ENCODE peak calls at places on chromosome 21, in nine cellular contexts. One of them, this sample, is unnamed. For H3K4me1, the result is how much of the 10 kb centered on the place peaks cover.

GRCh38 chr21:33162436-33162921 is 67.3 kb upstream of the IFNAR2 start:
- DNase-seq in sigmoid colon: no peak
- DNase-seq in OCI-LY7: no peak
- DNase-seq in stomach: no peak
- DNase-seq in A549: no peak
- DNase-seq in HCT116: no peak
- DNase-seq in cardiac muscle cell: no peak
- DNase-seq in heart right ventricle: no peak
- DNase-seq in SJSA1: no peak
- DNase-seq in this sample: no peak

GRCh38 chr21:17428484-17428869 is 84.4 kb upstream of the CXADR start:
- DNase-seq in sigmoid colon: no peak
- DNase-seq in OCI-LY7: peak
- DNase-seq in stomach: no peak
- DNase-seq in A549: no peak
- DNase-seq in HCT116: no peak
- DNase-seq in cardiac muscle cell: no peak
- DNase-seq in heart right ventricle: no peak
- DNase-seq in SJSA1: no peak
- DNase-seq in this sample: no peak

GRCh38 chr21:27164208-27165172 is 197.6 kb upstream of the ADAMTS5 start:
- DNase-seq in sigmoid colon: no peak
- DNase-seq in OCI-LY7: no peak
- DNase-seq in stomach: no peak
- DNase-seq in A549: no peak
- DNase-seq in HCT116: no peak
- DNase-seq in cardiac muscle cell: no peak
- DNase-seq in heart right ventricle: no peak
- DNase-seq in SJSA1: no peak
- DNase-seq in this sample: no peak

GRCh38 chr21:14056771-14057191 is 154.0 kb downstream of the LIPI start:
- DNase-seq in sigmoid colon: peak
- DNase-seq in OCI-LY7: no peak
- DNase-seq in stomach: no peak
- DNase-seq in A549: no peak
- DNase-seq in HCT116: no peak
- DNase-seq in cardiac muscle cell: no peak
- DNase-seq in heart right ventricle: peak
- DNase-seq in SJSA1: peak
- DNase-seq in this sample: no peak

GRCh38 chr21:32321480-32321879 is 22.8 kb downstream of the MRAP start:
- DNase-seq in sigmoid colon: no peak
- DNase-seq in OCI-LY7: no peak
- DNase-seq in stomach: no peak
- DNase-seq in A549: no peak
- DNase-seq in HCT116: no peak
- DNase-seq in cardiac muscle cell: no peak
- DNase-seq in heart right ventricle: no peak
- DNase-seq in SJSA1: no peak
- DNase-seq in this sample: no peak

GRCh38 chr21:42309753-42310213 is 5.4 kb downstream of the TFF3 start:
- DNase-seq in sigmoid colon: peak
- DNase-seq in OCI-LY7: peak
- DNase-seq in stomach: peak
- DNase-seq in A549: peak
- DNase-seq in HCT116: peak
- DNase-seq in cardiac muscle cell: peak
- DNase-seq in heart right ventricle: peak
- DNase-seq in SJSA1: no peak
- DNase-seq in this sample: peak

GRCh38 chr21:23014021-23014420 is 2015.8 kb downstream of the NCAM2 start:
- DNase-seq in sigmoid colon: no peak
- DNase-seq in OCI-LY7: no peak
- DNase-seq in stomach: no peak
- DNase-seq in A549: no peak
- DNase-seq in HCT116: no peak
- DNase-seq in cardiac muscle cell: no peak
- DNase-seq in heart right ventricle: no peak
- DNase-seq in SJSA1: no peak
- DNase-seq in this sample: no peak

GRCh38 chr21:40841524-40842196 is 5.3 kb downstream of the DSCAM start:
- DNase-seq in sigmoid colon: no peak
- DNase-seq in OCI-LY7: no peak
- DNase-seq in stomach: peak
- DNase-seq in A549: peak
- DNase-seq in HCT116: no peak
- DNase-seq in cardiac muscle cell: peak
- DNase-seq in heart right ventricle: peak
- DNase-seq in SJSA1: no peak
- DNase-seq in this sample: peak

GRCh38 chr21:14646893-14647292 is 100.8 kb upstream of the SAMSN1 start:
- DNase-seq in sigmoid colon: no peak
- DNase-seq in OCI-LY7: no peak
- DNase-seq in stomach: no peak
- DNase-seq in A549: no peak
- DNase-seq in HCT116: no peak
- DNase-seq in cardiac muscle cell: no peak
- DNase-seq in heart right ventricle: no peak
- DNase-seq in SJSA1: no peak
- DNase-seq in this sample: no peak

DNA sequence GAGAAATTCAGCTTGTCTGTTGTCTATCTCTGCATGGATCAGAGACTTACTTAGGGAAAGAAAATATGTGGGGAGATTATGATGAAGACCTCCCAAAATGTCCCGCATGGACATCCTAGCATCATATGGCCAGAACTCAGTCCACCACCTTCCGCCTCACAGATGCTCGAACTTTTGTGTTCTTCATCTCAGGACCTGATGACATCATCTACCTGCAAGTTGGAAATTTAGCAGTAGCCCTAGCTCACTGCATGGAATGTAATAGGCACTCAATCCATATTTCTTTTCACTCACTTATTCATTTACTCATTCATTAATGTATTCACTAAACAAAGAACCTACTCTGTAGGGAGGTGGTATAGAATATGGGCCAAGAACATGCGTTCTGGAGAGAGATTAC is 96.8 kb downstream of the CLIC6 start:
- DNase-seq in sigmoid colon: no peak
- DNase-seq in OCI-LY7: no peak
- DNase-seq in stomach: no peak
- DNase-seq in A549: no peak
- DNase-seq in HCT116: no peak
- DNase-seq in cardiac muscle cell: no peak
- DNase-seq in heart right ventricle: no peak
- DNase-seq in SJSA1: no peak
- DNase-seq in this sample: no peak
- H3K27ac ChIP-seq in sigmoid colon: no peak
- H3K27ac ChIP-seq in OCI-LY7: no peak
- H3K27ac ChIP-seq in stomach: no peak
- H3K27ac ChIP-seq in A549: no peak
- H3K27ac ChIP-seq in HCT116: no peak
- H3K27ac ChIP-seq in cardiac muscle cell: no peak
- H3K27ac ChIP-seq in heart right ventricle: no peak
- H3K27ac ChIP-seq in SJSA1: no peak
- H3K27ac ChIP-seq in this sample: no peak

DNA sequence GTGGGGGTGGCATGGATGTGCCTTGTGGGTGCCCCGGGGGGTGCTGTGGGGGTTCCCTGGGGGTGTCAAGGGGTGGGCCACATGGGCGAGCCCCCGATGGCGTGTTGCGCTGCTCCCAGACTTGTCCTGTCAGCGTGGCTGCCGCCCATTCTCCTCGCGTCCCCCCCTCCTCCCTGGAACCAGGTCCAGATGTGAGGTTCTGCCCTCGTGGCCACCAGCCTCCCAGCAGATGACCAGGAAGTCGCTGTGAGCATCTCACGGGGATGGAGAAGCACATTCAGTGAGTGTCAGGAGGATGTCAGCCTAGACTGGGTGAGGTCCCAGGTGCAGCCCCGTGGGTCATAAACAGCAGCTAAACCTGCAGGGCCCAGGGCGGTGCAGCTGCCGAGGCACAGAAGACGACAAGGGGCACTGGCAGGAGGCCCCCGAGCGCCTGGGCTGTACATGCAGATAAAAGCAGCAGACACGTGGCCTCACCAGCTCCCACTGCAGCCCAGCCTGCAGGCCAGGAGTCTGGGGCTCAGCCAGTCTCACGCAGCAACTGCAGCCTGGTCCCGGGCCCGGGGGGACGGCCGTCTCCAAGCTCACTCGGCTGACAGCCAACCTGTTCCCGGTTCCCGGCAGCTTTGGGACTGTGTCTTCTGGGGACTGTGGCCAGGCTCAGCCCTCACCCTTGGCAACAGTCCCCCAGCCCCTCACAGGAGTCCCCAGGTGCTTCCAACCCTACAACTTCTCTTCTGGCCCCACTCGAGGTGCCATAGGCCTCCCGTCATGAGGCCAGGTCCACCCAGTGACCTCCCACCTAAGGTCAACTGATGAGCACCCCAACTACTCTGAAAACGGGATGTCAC is 17.5 kb upstream of the COL6A2 start:
- DNase-seq in sigmoid colon: peak
- DNase-seq in OCI-LY7: no peak
- DNase-seq in stomach: peak
- DNase-seq in A549: no peak
- DNase-seq in HCT116: no peak
- DNase-seq in cardiac muscle cell: peak
- DNase-seq in heart right ventricle: peak
- DNase-seq in SJSA1: peak
- DNase-seq in this sample: no peak
- H3K4me1 ChIP-seq in sigmoid colon: under half
- H3K4me1 ChIP-seq in OCI-LY7: under half
- H3K4me1 ChIP-seq in stomach: under half
- H3K4me1 ChIP-seq in A549: under half
- H3K4me1 ChIP-seq in HCT116: under half
- H3K4me1 ChIP-seq in cardiac muscle cell: under half
- H3K4me1 ChIP-seq in heart right ventricle: under half
- H3K4me1 ChIP-seq in SJSA1: under half
- H3K4me1 ChIP-seq in this sample: under half

GRCh38 chr21:16195476-16195875 is 465.7 kb downstream of the USP25 start:
- DNase-seq in sigmoid colon: no peak
- DNase-seq in OCI-LY7: no peak
- DNase-seq in stomach: no peak
- DNase-seq in A549: peak
- DNase-seq in HCT116: no peak
- DNase-seq in cardiac muscle cell: no peak
- DNase-seq in heart right ventricle: no peak
- DNase-seq in SJSA1: no peak
- DNase-seq in this sample: no peak
- H3K27ac ChIP-seq in sigmoid colon: peak
- H3K27ac ChIP-seq in OCI-LY7: no peak
- H3K27ac ChIP-seq in stomach: peak
- H3K27ac ChIP-seq in A549: peak
- H3K27ac ChIP-seq in HCT116: no peak
- H3K27ac ChIP-seq in cardiac muscle cell: peak
- H3K27ac ChIP-seq in heart right ventricle: peak
- H3K27ac ChIP-seq in SJSA1: no peak
- H3K27ac ChIP-seq in this sample: no peak

GRCh38 chr21:37373539-37373938 is 7.0 kb downstream of the DYRK1A start:
- DNase-seq in sigmoid colon: no peak
- DNase-seq in OCI-LY7: no peak
- DNase-seq in stomach: no peak
- DNase-seq in A549: no peak
- DNase-seq in HCT116: no peak
- DNase-seq in cardiac muscle cell: no peak
- DNase-seq in heart right ventricle: no peak
- DNase-seq in SJSA1: no peak
- DNase-seq in this sample: no peak
- H3K4me1 ChIP-seq in sigmoid colon: half or more
- H3K4me1 ChIP-seq in OCI-LY7: half or more
- H3K4me1 ChIP-seq in stomach: half or more
- H3K4me1 ChIP-seq in A549: half or more
- H3K4me1 ChIP-seq in HCT116: half or more
- H3K4me1 ChIP-seq in cardiac muscle cell: under half
- H3K4me1 ChIP-seq in heart right ventricle: half or more
- H3K4me1 ChIP-seq in SJSA1: half or more
- H3K4me1 ChIP-seq in this sample: under half

GRCh38 chr21:29914326-29914725 is 25.5 kb downstream of the GRIK1 start:
- DNase-seq in sigmoid colon: no peak
- DNase-seq in OCI-LY7: no peak
- DNase-seq in stomach: no peak
- DNase-seq in A549: no peak
- DNase-seq in HCT116: no peak
- DNase-seq in cardiac muscle cell: no peak
- DNase-seq in heart right ventricle: no peak
- DNase-seq in SJSA1: no peak
- DNase-seq in this sample: no peak
- H3K27ac ChIP-seq in sigmoid colon: no peak
- H3K27ac ChIP-seq in OCI-LY7: no peak
- H3K27ac ChIP-seq in stomach: no peak
- H3K27ac ChIP-seq in A549: no peak
- H3K27ac ChIP-seq in HCT116: no peak
- H3K27ac ChIP-seq in cardiac muscle cell: no peak
- H3K27ac ChIP-seq in heart right ventricle: no peak
- H3K27ac ChIP-seq in SJSA1: no peak
- H3K27ac ChIP-seq in this sample: no peak

DNA sequence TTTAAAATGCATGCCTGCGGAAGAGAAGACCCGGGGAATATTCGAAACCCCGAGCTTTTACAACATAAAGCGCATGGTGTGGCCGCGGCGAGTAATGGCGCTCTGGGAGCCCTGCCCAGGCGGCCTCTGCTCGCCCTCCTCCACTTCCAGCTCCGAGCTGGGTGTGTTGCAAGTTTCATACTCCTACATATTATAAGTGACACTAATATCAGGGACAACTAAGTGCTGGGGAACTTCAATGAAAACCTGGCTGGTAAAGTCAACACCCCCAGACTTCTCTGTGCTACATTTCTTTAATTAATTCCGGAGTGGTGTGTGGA is 11.8 kb downstream of the SIM2 start:
- DNase-seq in sigmoid colon: peak
- DNase-seq in OCI-LY7: peak
- DNase-seq in stomach: peak
- DNase-seq in A549: no peak
- DNase-seq in HCT116: no peak
- DNase-seq in cardiac muscle cell: peak
- DNase-seq in heart right ventricle: no peak
- DNase-seq in SJSA1: no peak
- DNase-seq in this sample: no peak
- H3K4me1 ChIP-seq in sigmoid colon: under half
- H3K4me1 ChIP-seq in OCI-LY7: under half
- H3K4me1 ChIP-seq in stomach: under half
- H3K4me1 ChIP-seq in A549: under half
- H3K4me1 ChIP-seq in HCT116: under half
- H3K4me1 ChIP-seq in cardiac muscle cell: under half
- H3K4me1 ChIP-seq in heart right ventricle: half or more
- H3K4me1 ChIP-seq in SJSA1: under half
- H3K4me1 ChIP-seq in this sample: under half

This sample was measured in iPS DF 6.9.